ENCODE peak calls at places on chromosomes 6 and 20, in nine cellular contexts. V, U, H, R, X, J, F, W and A are unnamed samples.

GRCh38 chr20:44310664-44311639 is at the start of gene FITM2:
- DNase-seq in V (peak), U (peak), H (peak), R (peak), X (peak), J (peak), F (peak), W (peak), A (peak)

GRCh38 chr6:127952831-127953230 is 52.0 kb upstream of the THEMIS start:
- DNase-seq in V (no peak), U (no peak), H (peak), R (no peak), X (no peak), J (peak), F (no peak), W (no peak), A (no peak)

GRCh38 chr20:57458400-57459160 is 66.4 kb downstream of the CTCFL start:
- DNase-seq in V (no peak), U (peak), H (peak), R (no peak), X (no peak), J (no peak), F (no peak), W (no peak), A (peak)

GRCh38 chr6:146892613-146893401 is 294.0 kb downstream of the ADGB start:
- DNase-seq in V (no peak), U (no peak), H (peak), R (no peak), X (no peak), J (no peak), F (no peak), W (no peak), A (peak)

GRCh38 chr6:149864578-149865535 is 698 bp upstream of the LRP11 start:
- DNase-seq in V (peak), U (peak), H (peak), R (no peak), X (peak), J (peak), F (peak), W (no peak), A (peak)

GRCh38 chr20:59082981-59083380 is 40.4 kb upstream of the PRELID3B start:
- DNase-seq in V (no peak), U (no peak), H (no peak), R (no peak), X (no peak), J (no peak), F (no peak), W (no peak), A (peak)

GRCh38 chr20:17558154-17558940 is 11.5 kb upstream of the DSTN start:
- DNase-seq in V (no peak), U (peak), H (peak), R (no peak), X (no peak), J (no peak), F (no peak), W (no peak), A (peak)

GRCh38 chr6:46983007-46983411 is 59.1 kb downstream of the ADGRF1 start:
- DNase-seq in V (no peak), U (peak), H (no peak), R (no peak), X (no peak), J (peak), F (no peak), W (no peak), A (no peak)

GRCh38 chr6:145736854-145737181 is 1.5 kb upstream of the EPM2A start:
- DNase-seq in V (no peak), U (no peak), H (peak), R (no peak), X (no peak), J (no peak), F (no peak), W (no peak), A (peak)

GRCh38 chr6:166005846-166006592 is 161.6 kb downstream of the TBXT start:
- DNase-seq in V (peak), U (no peak), H (peak), R (peak), X (no peak), J (peak), F (peak), W (no peak), A (peak)

GRCh38 chr6:150560004-150560883 is 39.4 kb upstream of the PLEKHG1 start:
- DNase-seq in V (no peak), U (no peak), H (no peak), R (no peak), X (no peak), J (no peak), F (no peak), W (no peak), A (no peak)

GRCh38 chr6:28081486-28081751 is 1.1 kb downstream of the ZNF165 start:
- DNase-seq in V (no peak), U (no peak), H (no peak), R (no peak), X (peak), J (no peak), F (peak), W (no peak), A (no peak)

GRCh38 chr6:80348263-80348662 is 241.8 kb downstream of the BCKDHB start:
- DNase-seq in V (no peak), U (no peak), H (no peak), R (no peak), X (no peak), J (no peak), F (no peak), W (no peak), A (peak)

GRCh38 chr6:444653-445275 is 53.2 kb downstream of the IRF4 start:
- DNase-seq in V (no peak), U (no peak), H (no peak), R (no peak), X (no peak), J (no peak), F (peak), W (no peak), A (no peak)

GRCh38 chr6:137536104-137536773 is 42.0 kb upstream of the OLIG3 start:
- DNase-seq in V (no peak), U (no peak), H (no peak), R (no peak), X (no peak), J (no peak), F (peak), W (no peak), A (no peak)

GRCh38 chr6:26104457-26105108 is 17.4 kb downstream of the HFE start:
- DNase-seq in V (no peak), U (no peak), H (no peak), R (no peak), X (no peak), J (no peak), F (peak), W (no peak), A (no peak)

GRCh38 chr6:46233131-46233530 is 62.4 kb upstream of the ENPP5 start:
- DNase-seq in V (no peak), U (no peak), H (no peak), R (no peak), X (no peak), J (no peak), F (no peak), W (no peak), A (no peak)

GRCh38 chr6:15444081-15444731 is 198.3 kb downstream of the JARID2 start:
- DNase-seq in V (no peak), U (no peak), H (no peak), R (no peak), X (no peak), J (no peak), F (no peak), W (no peak), A (no peak)

GRCh38 chr6:38644951-38645350 is 5.2 kb upstream of the BTBD9 start:
- DNase-seq in V (no peak), U (no peak), H (no peak), R (no peak), X (no peak), J (no peak), F (no peak), W (no peak), A (peak)

GRCh38 chr20:47676219-47676721 is 109.0 kb downstream of the SULF2 start:
- DNase-seq in V (no peak), U (no peak), H (no peak), R (no peak), X (no peak), J (peak), F (no peak), W (peak), A (no peak)

GRCh38 chr6:75368151-75368779 is 83.7 kb upstream of the TMEM30A start:
- DNase-seq in V (peak), U (no peak), H (peak), R (no peak), X (peak), J (peak), F (no peak), W (peak), A (peak)

GRCh38 chr6:34359438-34360158 is 32.9 kb downstream of the NUDT3 start:
- DNase-seq in V (no peak), U (peak), H (no peak), R (no peak), X (no peak), J (no peak), F (no peak), W (no peak), A (peak)

GRCh38 chr6:149840345-149841075 is 23.6 kb downstream of the LRP11 start:
- DNase-seq in V (peak), U (peak), H (peak), R (no peak), X (peak), J (peak), F (peak), W (peak), A (peak)

GRCh38 chr6:150169609-150170008 is 26.8 kb downstream of the PPP1R14C start:
- DNase-seq in V (no peak), U (no peak), H (peak), R (no peak), X (no peak), J (no peak), F (no peak), W (no peak), A (peak)

DNA sequence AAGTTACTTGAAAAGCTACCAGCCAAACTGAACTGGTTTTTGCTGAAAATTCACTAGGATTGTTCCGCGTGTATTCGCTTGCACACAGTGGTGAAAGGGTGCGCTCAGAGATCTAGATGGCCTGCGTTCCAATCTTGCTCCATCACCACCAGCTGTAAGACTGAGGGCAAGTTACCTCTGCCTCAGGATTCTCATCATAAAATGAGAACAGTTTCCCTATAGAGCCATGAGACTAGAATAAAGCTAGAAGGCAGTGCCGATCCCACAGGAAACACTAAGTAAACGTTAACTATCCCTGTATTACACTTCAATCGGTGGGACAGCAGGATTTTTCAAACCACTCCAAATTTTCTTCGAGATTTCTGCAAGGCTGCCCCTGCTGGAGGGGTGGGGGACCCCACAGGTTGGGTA is 838 bp downstream of the AHCY start:
- DNase-seq in V (no peak), U (no peak), H (peak), R (no peak), X (no peak), J (peak), F (no peak), W (no peak), A (peak)
- TF ChIP-seq CTCF in V (no peak), U (no peak), H (peak), R (peak), X (no peak), J (peak), F (peak), W (no peak), A (peak)

GRCh38 chr6:152952866-152953509 is 29.9 kb downstream of the FBXO5 start:
- DNase-seq in V (no peak), U (no peak), H (peak), R (no peak), X (peak), J (peak), F (no peak), W (no peak), A (peak)
- TF ChIP-seq CTCF in V (peak), U (no peak), H (peak), R (peak), X (peak), J (peak), F (peak), W (no peak), A (peak)

GRCh38 chr6:53796791-53797190 is 2.0 kb downstream of the LRRC1 start:
- DNase-seq in V (no peak), U (no peak), H (no peak), R (no peak), X (no peak), J (no peak), F (no peak), W (no peak), A (no peak)
- TF ChIP-seq CTCF in V (no peak), U (no peak), H (no peak), R (no peak), X (no peak), J (no peak), F (no peak), W (no peak), A (no peak)

GRCh38 chr6:33248643-33248931 is 23.1 kb downstream of the VPS52 start:
- DNase-seq in V (no peak), U (no peak), H (peak), R (no peak), X (no peak), J (peak), F (no peak), W (no peak), A (no peak)

GRCh38 chr6:33249732-33250625 is 21.7 kb downstream of the VPS52 start:
- DNase-seq in V (peak), U (no peak), H (peak), R (peak), X (no peak), J (no peak), F (no peak), W (no peak), A (peak)

GRCh38 chr6:33248932-33249731 is 22.5 kb downstream of the VPS52 start:
- DNase-seq in V (peak), U (peak), H (peak), R (peak), X (peak), J (peak), F (peak), W (peak), A (peak)

GRCh38 chr6:33250731-33251130 is 20.9 kb downstream of the VPS52 start:
- DNase-seq in V (no peak), U (no peak), H (no peak), R (no peak), X (no peak), J (no peak), F (no peak), W (no peak), A (no peak)

GRCh38 chr6:33247977-33248642 is 23.6 kb downstream of the VPS52 start:
- DNase-seq in V (peak), U (peak), H (peak), R (peak), X (peak), J (peak), F (peak), W (peak), A (peak)
- TF ChIP-seq CTCF in V (peak), U (peak), H (peak), R (peak), X (peak), J (peak), F (peak), W (peak), A (peak)

GRCh38 chr6:155832596-155832995 is 377.0 kb upstream of the NOX3 start:
- DNase-seq in V (no peak), U (no peak), H (peak), R (no peak), X (no peak), J (no peak), F (no peak), W (no peak), A (peak)
- TF ChIP-seq CTCF in V (no peak), U (no peak), H (no peak), R (no peak), X (no peak), J (no peak), F (no peak), W (no peak), A (no peak)